ENCODE peak calls at places on chromosomes 7 and 10, in eight cellular contexts. F is HTR-8/SVneo; M is lower leg skin; W is WTC11; G is NCI-H1105; L is cardiac muscle cell; J is stimulated activated CD8-positive, alpha-beta memory T cell treated with anti-CD3 and anti-CD28 coated beads, Interleukin-15, amount 100 ng/mL, for 24 hours; N is astrocyte of the spinal cord. Y is an unnamed sample.

GRCh38 chr7:136056827-136057226 is 79.7 kb upstream of the MTPN start:
- DNase-seq in N (no peak), J (no peak), F (no peak), G (no peak), M (no peak), L (no peak), W (no peak), Y (no peak)

GRCh38 chr10:129525408-129525807 is 58.4 kb downstream of the MGMT start:
- DNase-seq in N (peak), G (no peak), J (no peak), M (no peak), W (no peak), F (no peak), L (peak), Y (no peak)

GRCh38 chr7:157851501-157852067 is 514.8 kb downstream of the DNAJB6 start:
- DNase-seq in W (peak), J (peak), L (no peak), M (peak), G (peak), F (no peak), N (no peak), Y (no peak)

GRCh38 chr7:73822319-73823173 is 8.2 kb upstream of the CLDN4 start:
- DNase-seq in J (no peak), F (peak), G (no peak), L (peak), N (peak), M (peak), W (no peak), Y (no peak)

GRCh38 chr7:130276796-130277762 is 10.4 kb downstream of the CPA2 start:
- DNase-seq in G (no peak), F (no peak), N (peak), M (no peak), J (no peak), W (no peak), L (peak), Y (no peak)

GRCh38 chr10:122165492-122165832 is 105.6 kb upstream of the BTBD16 start:
- DNase-seq in F (no peak), J (no peak), W (no peak), L (no peak), M (no peak), N (no peak), G (no peak), Y (no peak)

GRCh38 chr7:116138202-116138801 is 72.0 kb upstream of the TES start:
- DNase-seq in F (peak), N (peak), G (peak), M (no peak), W (no peak), L (peak), J (no peak), Y (no peak)

GRCh38 chr10:119656760-119657159 is 5.6 kb downstream of the BAG3 start:
- DNase-seq in M (no peak), L (no peak), N (no peak), J (no peak), F (no peak), G (no peak), W (no peak), Y (no peak)

GRCh38 chr7:111498608-111499007 is 63.7 kb downstream of the IMMP2L start:
- DNase-seq in W (no peak), L (no peak), F (no peak), N (no peak), G (no peak), J (no peak), M (no peak), Y (no peak)

GRCh38 chr10:7102084-7102483 is 308.8 kb downstream of the SFMBT2 start:
- DNase-seq in M (no peak), N (no peak), L (peak), W (no peak), G (no peak), J (no peak), F (no peak), Y (no peak)

GRCh38 chr7:1898628-1899185 is 228.6 kb downstream of the ELFN1 start:
- DNase-seq in F (no peak), M (no peak), G (no peak), N (no peak), L (no peak), J (no peak), W (no peak), Y (no peak)

GRCh38 chr10:75401569-75402485 is at the start of gene ZNF503:
- DNase-seq in N (peak), J (no peak), W (peak), G (peak), L (peak), F (peak), M (peak), Y (peak)

GRCh38 chr10:1581189-1581588 is 156.1 kb downstream of the ADARB2 start:
- DNase-seq in N (no peak), L (no peak), M (no peak), F (no peak), G (no peak), J (no peak), W (no peak), Y (no peak)

GRCh38 chr10:44752451-44753441 is 158.4 kb upstream of the TMEM72 start:
- DNase-seq in W (no peak), J (no peak), M (no peak), G (no peak), L (peak), N (peak), F (peak), Y (no peak)

GRCh38 chr7:46554688-46555422 is 633.8 kb upstream of the IGFBP3 start:
- DNase-seq in F (no peak), J (no peak), L (no peak), N (peak), M (no peak), W (no peak), G (no peak), Y (no peak)

GRCh38 chr7:138853448-138853847 is 55.5 kb upstream of the ATP6V0A4 start:
- DNase-seq in G (no peak), J (no peak), M (no peak), N (no peak), F (no peak), W (no peak), L (no peak), Y (no peak)

GRCh38 chr10:29305031-29305335 is 16.1 kb downstream of the LYZL1 start:
- DNase-seq in M (no peak), J (no peak), N (no peak), W (no peak), F (no peak), L (no peak), G (no peak), Y (no peak)

GRCh38 chr10:68897336-68897741 is 3.8 kb upstream of the DDX50 start:
- DNase-seq in L (peak), N (peak), W (peak), F (peak), J (no peak), G (peak), M (peak), Y (no peak)

GRCh38 chr7:143205560-143206293 is 16.1 kb upstream of the TAS2R40 start:
- DNase-seq in M (peak), F (no peak), J (no peak), L (peak), N (no peak), W (no peak), G (no peak), Y (no peak)

GRCh38 chr7:144908943-144909556 is 73.2 kb upstream of the TPK1 start:
- DNase-seq in J (no peak), W (peak), F (no peak), L (no peak), M (no peak), N (no peak), G (no peak), Y (no peak)

GRCh38 chr10:122441961-122442360 is 12.5 kb upstream of the ARMS2 start:
- DNase-seq in L (peak), M (no peak), G (no peak), W (no peak), N (peak), F (peak), J (no peak), Y (no peak)

GRCh38 chr7:152587366-152587765 is 88.6 kb downstream of the XRCC2 start:
- DNase-seq in L (peak), J (no peak), N (no peak), F (no peak), W (no peak), G (no peak), M (no peak), Y (no peak)

GRCh38 chr7:138116892-138117291 is 40.6 kb downstream of the AKR1D1 start:
- DNase-seq in L (no peak), M (no peak), G (no peak), F (no peak), W (no peak), N (no peak), J (no peak), Y (no peak)

GRCh38 chr7:150675714-150676113 is 9.8 kb upstream of the GIMAP2 start:
- DNase-seq in M (no peak), G (no peak), W (no peak), F (no peak), N (no peak), J (no peak), L (no peak), Y (no peak)

GRCh38 chr10:77391605-77392235 is 245.9 kb downstream of the KCNMA1 start:
- DNase-seq in M (peak), G (peak), L (peak), W (peak), F (peak), J (no peak), N (peak), Y (peak)

GRCh38 chr7:41219276-41219675 is 483.6 kb downstream of the INHBA start:
- DNase-seq in G (no peak), J (no peak), M (no peak), N (peak), F (peak), W (no peak), L (peak), Y (no peak)

GRCh38 chr10:31404640-31405039 is 85.6 kb downstream of the ZEB1 start:
- DNase-seq in W (no peak), F (no peak), N (no peak), G (no peak), J (no peak), L (peak), M (no peak), Y (no peak)

GRCh38 chr10:132685121-132685891 is 100.6 kb downstream of the NKX6-2 start:
- DNase-seq in J (no peak), G (no peak), F (peak), W (peak), M (no peak), N (peak), L (peak), Y (peak)

GRCh38 chr10:1368772-1369171 is 312.6 kb downstream of the WDR37 start:
- DNase-seq in L (no peak), G (no peak), W (peak), M (no peak), J (no peak), F (peak), N (no peak), Y (peak)

GRCh38 chr10:61760943-61761824 is 98.5 kb downstream of the CABCOCO1 start:
- DNase-seq in J (no peak), G (no peak), W (no peak), N (peak), F (peak), M (no peak), L (peak), Y (no peak)

GRCh38 chr10:12191715-12192114 is 4.0 kb downstream of the NUDT5 start:
- DNase-seq in M (no peak), N (no peak), F (no peak), L (peak), W (no peak), J (no peak), G (no peak), Y (no peak)

GRCh38 chr10:92238586-92239098 is 52.2 kb downstream of the CPEB3 start:
- DNase-seq in N (peak), L (peak), M (peak), J (no peak), G (no peak), W (no peak), F (peak), Y (no peak)

GRCh38 chr7:64101126-64101942 is 56.1 kb downstream of the ZNF727 start:
- DNase-seq in M (no peak), L (no peak), N (no peak), G (no peak), F (no peak), J (no peak), W (no peak), Y (no peak)

GRCh38 chr7:112080974-112081373 is 125.2 kb downstream of the DOCK4 start:
- DNase-seq in F (peak), L (peak), G (no peak), J (no peak), N (peak), M (peak), W (no peak), Y (no peak)

GRCh38 chr7:106562711-106563366 is 98.1 kb downstream of the CCDC71L start:
- DNase-seq in W (no peak), G (no peak), F (no peak), M (no peak), N (no peak), J (no peak), L (peak), Y (no peak)

Y was measured in mesothelial cell of epicardium.